ENCODE peak calls at places on chromosome 17, in six cellular contexts. I is IMR-90, S is mesenchymal stem cell, G is neuronal stem cell, R is H1, A is trophoblast cell. K is an unnamed sample.
A peak's percentile ranks its signal among the peaks of the same experiment; 100 is the strongest.

GRCh38 chr17:48540213-48540612 is 4.7 kb downstream of the HOXB2 start:
- DNase-seq in I (peak; percentile 37), S (peak; percentile 48), G (no peak), R (no peak), A (no peak), K (no peak)

GRCh38 chr17:17551361-17551760 is 40.1 kb downstream of the PEMT start:
- DNase-seq in I (no peak), S (peak; percentile 14), G (peak; percentile 41), R (no peak), A (no peak), K (no peak)

GRCh38 chr17:57342141-57342540 is 85.8 kb downstream of the MSI2 start:
- DNase-seq in I (no peak), S (no peak), G (no peak), R (no peak), A (no peak), K (no peak)

GRCh38 chr17:68909066-68909465 is 46.1 kb downstream of the ABCA8 start:
- DNase-seq in I (peak; percentile 93), S (peak; percentile 98), G (no peak), R (no peak), A (peak; percentile 54), K (no peak)

GRCh38 chr17:37698132-37698615 is 46.7 kb downstream of the HNF1B start:
- DNase-seq in I (peak; percentile 79), S (peak; percentile 42), G (no peak), R (no peak), A (no peak), K (no peak)

GRCh38 chr17:44084131-44084538 is 13.6 kb downstream of the G6PC3 start:
- DNase-seq in I (no peak), S (no peak), G (no peak), R (no peak), A (no peak), K (peak; percentile 78)

GRCh38 chr17:27888072-27888471 is 5.1 kb downstream of the LYRM9 start:
- DNase-seq in I (no peak), S (no peak), G (no peak), R (no peak), A (no peak), K (no peak)

GRCh38 chr17:18039535-18040286 is 503 bp downstream of the GID4 start:
- DNase-seq in I (no peak), S (peak; percentile 30), G (peak; percentile 18), R (no peak), A (peak; percentile 15), K (peak; percentile 67)

GRCh38 chr17:6195123-6195522 is 124.9 kb downstream of the WSCD1 start:
- DNase-seq in I (no peak), S (no peak), G (no peak), R (no peak), A (no peak), K (no peak)

GRCh38 chr17:57099165-57099564 is 14.1 kb downstream of the AKAP1 start:
- DNase-seq in I (no peak), S (no peak), G (no peak), R (no peak), A (no peak), K (no peak)

GRCh38 chr17:43530303-43531081 is 15.6 kb downstream of the ETV4 start:
- DNase-seq in I (peak; percentile 93), S (peak; percentile 94), G (peak; percentile 80), R (peak; percentile 99), A (peak; percentile 79), K (peak; percentile 100)

GRCh38 chr17:58059141-58059540 is 24.1 kb upstream of the DYNLL2 start:
- DNase-seq in I (no peak), S (no peak), G (no peak), R (no peak), A (peak; percentile 24), K (peak; percentile 56)

GRCh38 chr17:66676421-66676820 is 158.5 kb upstream of the CACNG5 start:
- DNase-seq in I (no peak), S (no peak), G (no peak), R (no peak), A (peak; percentile 40), K (no peak)

GRCh38 chr17:28725166-28725659 is 820 bp downstream of the TLCD1 start:
- DNase-seq in I (peak; percentile 65), S (peak; percentile 86), G (no peak), R (no peak), A (peak; percentile 71), K (peak; percentile 68)

GRCh38 chr17:6381052-6381451 is 53.9 kb downstream of the AIPL1 start:
- DNase-seq in I (no peak), S (peak; percentile 23), G (no peak), R (no peak), A (no peak), K (no peak)

GRCh38 chr17:39107973-39108372 is 43.5 kb downstream of the PLXDC1 start:
- DNase-seq in I (no peak), S (no peak), G (no peak), R (no peak), A (no peak), K (peak; percentile 59)

GRCh38 chr17:55990332-55991006 is 162.8 kb upstream of the ANKFN1 start:
- DNase-seq in I (no peak), S (no peak), G (no peak), R (peak; percentile 15), A (no peak), K (peak; percentile 78)

GRCh38 chr17:59406808-59407381 is 75.4 kb downstream of the YPEL2 start:
- DNase-seq in I (peak; percentile 57), S (peak; percentile 41), G (no peak), R (no peak), A (no peak), K (no peak)

GRCh38 chr17:7852262-7852670 is 2.6 kb upstream of the TMEM88 start:
- DNase-seq in I (no peak), S (no peak), G (no peak), R (no peak), A (no peak), K (no peak)

GRCh38 chr17:71975331-71975801 is 145.5 kb upstream of the SOX9 start:
- DNase-seq in I (peak; percentile 42), S (no peak), G (no peak), R (no peak), A (no peak), K (peak; percentile 49)

GRCh38 chr17:35359396-35359795 is 14.0 kb downstream of the SLFN11 start:
- DNase-seq in I (no peak), S (no peak), G (no peak), R (no peak), A (no peak), K (no peak)

GRCh38 chr17:32265896-32266388 is 310 bp downstream of the RHBDL3 start:
- DNase-seq in I (no peak), S (no peak), G (no peak), R (no peak), A (no peak), K (no peak)

GRCh38 chr17:33560165-33560564 is 267.1 kb upstream of the ASIC2 start:
- DNase-seq in I (peak; percentile 24), S (peak; percentile 75), G (no peak), R (no peak), A (no peak), K (no peak)

GRCh38 chr17:7887482-7888183 is 956 bp upstream of the CHD3 start:
- DNase-seq in I (peak; percentile 98), S (peak; percentile 97), G (peak; percentile 60), R (no peak), A (peak; percentile 78), K (peak; percentile 87)

GRCh38 chr17:3512512-3513171 is 36.8 kb downstream of the ASPA start:
- DNase-seq in I (peak; percentile 20), S (no peak), G (peak; percentile 53), R (no peak), A (peak; percentile 91), K (no peak)

GRCh38 chr17:78324391-78325075 is 35.3 kb downstream of the SOCS3 start:
- DNase-seq in I (peak; percentile 89), S (peak; percentile 98), G (no peak), R (no peak), A (no peak), K (peak; percentile 78)
- H3K27ac ChIP-seq in I (peak overlapping the region; percentile 94), S (peak overlapping the region; percentile 12), G (no peak overlapping the region), R (no peak overlapping the region), A (no peak overlapping the region), K (no peak overlapping the region)

GRCh38 chr17:74259667-74260524 is 14.1 kb upstream of the DNAI2 start:
- DNase-seq in I (no peak), S (no peak), G (no peak), R (no peak), A (no peak), K (peak; percentile 63)

GRCh38 chr17:74260525-74260850 is 13.5 kb upstream of the DNAI2 start:
- DNase-seq in I (no peak), S (no peak), G (no peak), R (no peak), A (no peak), K (peak; percentile 82)

GRCh38 chr17:74253036-74253435 is 21.0 kb upstream of the DNAI2 start:
- DNase-seq in I (no peak), S (no peak), G (no peak), R (no peak), A (no peak), K (no peak)

GRCh38 chr17:74252272-74252671 is 21.8 kb upstream of the DNAI2 start:
- DNase-seq in I (no peak), S (no peak), G (no peak), R (no peak), A (no peak), K (no peak)

DNA sequence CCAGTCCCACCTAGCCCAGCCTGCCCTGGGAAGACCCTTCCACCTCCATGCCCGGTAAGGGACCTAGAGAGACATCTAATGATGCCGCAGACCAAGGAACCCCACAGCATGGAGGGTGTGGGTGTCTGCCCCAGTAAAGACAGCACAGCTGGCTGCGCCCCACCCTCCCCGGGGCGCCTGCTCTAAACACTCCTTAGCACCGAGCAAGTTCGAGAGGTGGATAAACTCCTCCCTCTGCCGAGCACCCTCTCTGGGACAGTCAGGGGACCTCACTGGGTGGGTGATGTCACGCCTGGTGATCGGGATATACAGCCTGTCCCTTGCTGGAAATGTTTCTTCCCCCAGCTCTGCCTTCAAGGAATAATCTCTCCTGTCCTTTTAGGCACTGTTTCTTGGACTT is 16.7 kb upstream of the DNAI2 start:
- DNase-seq in I (no peak), S (no peak), G (no peak), R (no peak), A (no peak), K (no peak)
- H3K14ac ChIP-seq in I (no peak overlapping the region), S (no peak overlapping the region), G (no peak overlapping the region), R (no peak overlapping the region), A (no peak overlapping the region), K (no peak overlapping the region)

GRCh38 chr17:45313419-45313771 is 3.4 kb downstream of the MAP3K14 start:
- DNase-seq in I (no peak), S (no peak), G (no peak), R (no peak), A (no peak), K (no peak)
- H3K27ac ChIP-seq in I (no peak overlapping the region), S (peak overlapping the region; percentile 44), G (no peak overlapping the region), R (no peak overlapping the region), A (no peak overlapping the region), K (no peak overlapping the region)

GRCh38 chr17:10118788-10119130 is 79.6 kb downstream of the GAS7 start:
- DNase-seq in I (no peak), S (no peak), G (no peak), R (no peak), A (no peak), K (no peak)

GRCh38 chr17:10116676-10117075 is 81.7 kb downstream of the GAS7 start:
- DNase-seq in I (no peak), S (no peak), G (no peak), R (no peak), A (peak; percentile 79), K (no peak)

GRCh38 chr17:10116267-10116666 is 82.1 kb downstream of the GAS7 start:
- DNase-seq in I (no peak), S (no peak), G (no peak), R (no peak), A (peak; percentile 97), K (no peak)

GRCh38 chr17:10117085-10117484 is 81.3 kb downstream of the GAS7 start:
- DNase-seq in I (no peak), S (no peak), G (no peak), R (no peak), A (no peak), K (no peak)

GRCh38 chr17:10117581-10118001 is 80.8 kb downstream of the GAS7 start:
- DNase-seq in I (peak; percentile 26), S (no peak), G (no peak), R (no peak), A (peak; percentile 63), K (no peak)
- H3K14ac ChIP-seq in I (peak overlapping the region; percentile 19), S (no peak overlapping the region), G (no peak overlapping the region), R (no peak overlapping the region), A (peak overlapping the region; percentile 12), K (no peak overlapping the region)

K was measured in H9.